ENCODE peak calls at places on chromosomes 5 and 9, in five cellular contexts. N, C, V, K and S are unnamed samples.

GRCh38 chr5:5217371-5217770 is 77.2 kb downstream of the ADAMTS16 start:
- DNase-seq in C (no peak), K (no peak), N (no peak), V (no peak), S (no peak)

GRCh38 chr5:138078006-138078643 is 5.7 kb upstream of the WNT8A start:
- DNase-seq in N (no peak), K (no peak), V (no peak), C (no peak), S (no peak)

GRCh38 chr5:150676578-150676977 is 15.5 kb downstream of the MYOZ3 start:
- DNase-seq in K (no peak), C (no peak), V (no peak), N (no peak), S (no peak)

GRCh38 chr5:175202461-175203065 is 241.4 kb downstream of the DRD1 start:
- DNase-seq in K (no peak), C (peak; percentile 74), N (no peak), V (peak; percentile 47), S (no peak)

GRCh38 chr5:174734571-174735497 is 10.5 kb downstream of the MSX2 start:
- DNase-seq in V (no peak), K (no peak), N (no peak), C (no peak), S (no peak)

GRCh38 chr9:72661401-72662135 is 140.2 kb downstream of the TMC1 start:
- DNase-seq in K (no peak), N (no peak), C (no peak), V (no peak), S (no peak)

GRCh38 chr5:131767891-131768290 is 28.9 kb downstream of the FNIP1 start:
- DNase-seq in K (no peak), N (no peak), V (no peak), C (no peak), S (no peak)

GRCh38 chr9:115341401-115341800 is 223.4 kb upstream of the TNC start:
- DNase-seq in N (no peak), C (no peak), K (no peak), V (no peak), S (no peak)

GRCh38 chr9:86764230-86765039 is 182.9 kb downstream of the GAS1 start:
- DNase-seq in N (no peak), K (no peak), C (no peak), V (no peak), S (no peak)

GRCh38 chr5:74594172-74595040 is 46.1 kb downstream of the ENC1 start:
- DNase-seq in C (no peak), K (no peak), V (no peak), N (no peak), S (no peak)

GRCh38 chr5:5066276-5067186 is 73.6 kb upstream of the ADAMTS16 start:
- DNase-seq in C (no peak), V (no peak), N (no peak), K (no peak), S (peak; percentile 55)

GRCh38 chr5:13248236-13248635 is 696.3 kb downstream of the DNAH5 start:
- DNase-seq in N (no peak), K (no peak), C (no peak), V (no peak), S (no peak)

GRCh38 chr5:56585466-56585865 is 229.9 kb upstream of the MAP3K1 start:
- DNase-seq in N (no peak), K (no peak), C (no peak), V (no peak), S (no peak)

GRCh38 chr9:133046900-133047295 is 14.9 kb upstream of the CEL start:
- DNase-seq in K (no peak), N (no peak), V (no peak), C (no peak), S (no peak)

GRCh38 chr9:14212697-14213420 is 101.1 kb downstream of the NFIB start:
- DNase-seq in C (no peak), K (no peak), V (no peak), N (no peak), S (no peak)

GRCh38 chr5:67636091-67636490 is 439.5 kb upstream of the CD180 start:
- DNase-seq in N (peak; percentile 83), K (no peak), V (no peak), C (no peak), S (no peak)

GRCh38 chr5:114266374-114266773 is 95.5 kb upstream of the KCNN2 start:
- DNase-seq in K (no peak), C (no peak), V (no peak), N (no peak), S (no peak)

GRCh38 chr5:60843693-60844428 is at the start of gene ELOVL7:
- DNase-seq in N (no peak), K (no peak), C (peak; percentile 76), V (peak; percentile 66), S (peak; percentile 94)

GRCh38 chr5:40689442-40689841 is 9.7 kb downstream of the PTGER4 start:
- DNase-seq in N (no peak), K (peak; percentile 83), C (peak; percentile 32), V (peak; percentile 93), S (no peak)

GRCh38 chr9:82584349-82584846 is 478.5 kb downstream of the RASEF start:
- DNase-seq in C (no peak), K (no peak), N (no peak), V (no peak), S (no peak)

GRCh38 chr9:70902705-70903131 is 218.7 kb downstream of the TRPM3 start:
- DNase-seq in C (no peak), K (peak; percentile 83), V (no peak), N (no peak), S (no peak)

GRCh38 chr9:99832558-99832864 is 10.8 kb downstream of the NR4A3 start:
- DNase-seq in N (no peak), C (no peak), V (no peak), K (no peak), S (no peak)

GRCh38 chr5:98341038-98341710 is 432.3 kb upstream of the RGMB start:
- DNase-seq in V (no peak), C (no peak), N (no peak), K (peak; percentile 94), S (no peak)

GRCh38 chr5:148979104-148979723 is 83.6 kb downstream of the SH3TC2 start:
- DNase-seq in N (peak; percentile 40), V (no peak), C (no peak), K (no peak), S (no peak)

GRCh38 chr5:111792659-111793058 is 35.7 kb upstream of the NREP start:
- DNase-seq in N (no peak), C (no peak), V (no peak), K (no peak), S (no peak)

GRCh38 chr9:19127881-19128719 is 808 bp upstream of the PLIN2 start:
- DNase-seq in N (peak; percentile 37), C (peak; percentile 36), V (no peak), K (no peak), S (peak; percentile 36)

GRCh38 chr9:127199001-127199791 is 65.4 kb upstream of the GARNL3 start:
- DNase-seq in N (peak; percentile 81), V (peak; percentile 67), K (peak; percentile 71), C (peak; percentile 79), S (peak; percentile 37)

GRCh38 chr5:4374866-4375265 is 765.3 kb upstream of the ADAMTS16 start:
- DNase-seq in C (no peak), N (no peak), K (no peak), V (no peak), S (no peak)

GRCh38 chr9:30575691-30576090 is 1808.8 kb upstream of the ACO1 start:
- DNase-seq in V (no peak), N (no peak), K (no peak), C (no peak), S (no peak)

DNA sequence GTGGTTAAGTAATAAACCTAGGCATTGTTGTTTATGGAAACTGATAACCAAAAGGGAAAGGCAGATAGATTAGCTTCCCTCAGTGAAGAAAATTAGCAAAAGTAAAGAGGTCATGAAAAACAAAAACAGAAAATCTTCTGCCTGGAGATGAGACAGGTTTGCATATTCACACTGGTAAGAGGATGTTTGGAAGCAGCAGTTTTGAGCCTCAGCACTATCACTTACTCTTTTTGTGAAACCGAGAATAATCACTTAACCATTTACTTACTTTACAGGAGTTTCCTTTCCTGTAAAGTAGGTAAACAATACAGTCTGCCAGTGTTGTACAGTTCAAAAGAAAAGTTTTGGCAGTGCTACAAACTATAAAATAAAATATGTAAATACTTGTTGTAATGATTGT is 35.5 kb upstream of the EMB start:
- DNase-seq in V (no peak), C (no peak), N (no peak), K (no peak), S (no peak)
- H3K9me3 ChIP-seq in V (no peaks in the 10 kb centered on the region), C (no peaks in the 10 kb centered on the region), N (no peaks in the 10 kb centered on the region), K (no peaks in the 10 kb centered on the region), S (no peaks in the 10 kb centered on the region)

GRCh38 chr9:95012902-95013301 is 286.4 kb downstream of the AOPEP start:
- DNase-seq in V (no peak), N (no peak), C (no peak), K (no peak), S (no peak)

GRCh38 chr9:95012035-95012708 is 285.7 kb downstream of the AOPEP start:
- DNase-seq in N (no peak), K (no peak), C (no peak), V (no peak), S (no peak)

GRCh38 chr9:95008151-95008771 is 281.8 kb downstream of the AOPEP start:
- DNase-seq in K (no peak), N (no peak), V (no peak), C (no peak), S (no peak)

GRCh38 chr9:95009459-95009858 is 283.0 kb downstream of the AOPEP start:
- DNase-seq in C (no peak), N (no peak), K (no peak), V (no peak), S (no peak)

GRCh38 chr9:95010431-95010838 is 283.9 kb downstream of the AOPEP start:
- DNase-seq in C (no peak), K (no peak), N (no peak), V (no peak), S (no peak)
- H3K4me3 ChIP-seq in C (no peak overlapping the region), K (no peak overlapping the region), N (peak overlapping the region; percentile 85), V (no peak overlapping the region), S (no peak overlapping the region)

GRCh38 chr5:18000744-18001143 is 366.5 kb downstream of the TAF11L14 start:
- DNase-seq in V (no peak), K (no peak), N (no peak), C (no peak), S (no peak)
- H3K9me3 ChIP-seq in V (peaks cover 6% of the 10 kb centered on the region), K (peaks cover 6% of the 10 kb centered on the region), N (peaks cover 31% of the 10 kb centered on the region), C (no peaks in the 10 kb centered on the region), S (no peaks in the 10 kb centered on the region)

GRCh38 chr9:108416321-108416720 is 439.5 kb downstream of the ACTL7B start:
- DNase-seq in K (no peak), C (no peak), V (peak; percentile 15), N (no peak), S (no peak)

GRCh38 chr9:108419379-108419778 is 436.4 kb downstream of the ACTL7B start:
- DNase-seq in C (no peak), N (no peak), K (no peak), V (no peak), S (no peak)

GRCh38 chr9:108412755-108413154 is 443.0 kb downstream of the ACTL7B start:
- DNase-seq in N (no peak), K (no peak), V (no peak), C (no peak), S (no peak)

GRCh38 chr9:108423493-108423892 is 432.3 kb downstream of the ACTL7B start:
- DNase-seq in K (no peak), N (no peak), V (no peak), C (no peak), S (no peak)

GRCh38 chr9:108417726-108418125 is 438.1 kb downstream of the ACTL7B start:
- DNase-seq in K (no peak), V (no peak), N (no peak), C (no peak), S (no peak)
- H3K4me3 ChIP-seq in K (no peak overlapping the region), V (no peak overlapping the region), N (no peak overlapping the region), C (no peak overlapping the region), S (no peak overlapping the region)

GRCh38 chr9:135641047-135641446 is 1.7 kb upstream of the GLT6D1 start:
- DNase-seq in V (no peak), C (no peak), K (no peak), N (no peak), S (no peak)
- H3K9me3 ChIP-seq in V (peaks cover 12% of the 10 kb centered on the region), C (peaks cover 9% of the 10 kb centered on the region), K (peaks cover 7% of the 10 kb centered on the region), N (peaks cover 28% of the 10 kb centered on the region), S (no peaks in the 10 kb centered on the region)